ENCODE peak calls at places on chromosomes 2 and 18, in four cellular contexts. J is K562, X is A549, E is HepG2. A is an unnamed sample.

GRCh38 chr2:218897394-218898108 is 16.9 kb downstream of the WNT10A start:
- DNase-seq in X (no peak), E (no peak), J (peak), A (no peak)

GRCh38 chr2:178068823-178069454 is 3.6 kb downstream of the PDE11A start:
- DNase-seq in X (no peak), E (no peak), J (no peak), A (no peak)

GRCh38 chr18:79403723-79404566 is 8.2 kb downstream of the NFATC1 start:
- DNase-seq in X (no peak), J (no peak), E (no peak), A (no peak)

GRCh38 chr2:118202707-118203303 is 114.5 kb downstream of the INSIG2 start:
- DNase-seq in E (peak), J (peak), X (peak), A (no peak)

GRCh38 chr2:67797801-67798535 is 264.8 kb downstream of the C1D start:
- DNase-seq in J (no peak), X (no peak), E (no peak), A (no peak)

GRCh38 chr18:47150824-47151366 is 595 bp upstream of the HDHD2 start:
- DNase-seq in X (no peak), J (peak), E (peak), A (no peak)

GRCh38 chr2:218369374-218369773 is 12.7 kb upstream of the SLC11A1 start:
- DNase-seq in E (no peak), X (no peak), J (no peak), A (no peak)

GRCh38 chr2:151713291-151713903 is 20.9 kb downstream of the NEB start:
- DNase-seq in E (no peak), X (no peak), J (no peak), A (no peak)

GRCh38 chr2:71747573-71747972 is 294.2 kb downstream of the DYSF start:
- DNase-seq in E (no peak), X (no peak), J (no peak), A (no peak)

GRCh38 chr2:64488050-64488974 is 34.4 kb downstream of the LGALSL start:
- DNase-seq in E (peak), X (peak), J (peak), A (peak)

GRCh38 chr18:70420151-70420898 is 131.5 kb downstream of the SOCS6 start:
- DNase-seq in J (no peak), X (no peak), E (peak), A (no peak)

GRCh38 chr2:241412144-241412543 is 56.1 kb downstream of the FARP2 start:
- DNase-seq in E (no peak), J (peak), X (no peak), A (no peak)

GRCh38 chr2:3661149-3661660 is 3.2 kb downstream of the ALLC start:
- DNase-seq in X (no peak), J (no peak), E (no peak), A (no peak)
- H3K4me2 ChIP-seq in X (peak), J (no peak), E (no peak), A (no peak)

GRCh38 chr18:21896732-21897336 is 156.2 kb downstream of the MIB1 start:
- DNase-seq in J (peak), X (no peak), E (no peak), A (no peak)

GRCh38 chr18:21901423-21901822 is 160.8 kb downstream of the MIB1 start:
- DNase-seq in E (no peak), J (no peak), X (no peak), A (no peak)

GRCh38 chr18:21894619-21895367 is 154.2 kb downstream of the MIB1 start:
- DNase-seq in J (no peak), X (no peak), E (no peak), A (no peak)

GRCh38 chr18:21900594-21901352 is 160.2 kb downstream of the MIB1 start:
- DNase-seq in J (no peak), X (no peak), E (peak), A (no peak)

GRCh38 chr18:21897811-21898210 is 157.2 kb downstream of the MIB1 start:
- DNase-seq in X (peak), E (peak), J (peak), A (peak)
- TF ChIP-seq PHF8 in X (no peak), E (no peak), J (no peak), A (no peak)

DNA sequence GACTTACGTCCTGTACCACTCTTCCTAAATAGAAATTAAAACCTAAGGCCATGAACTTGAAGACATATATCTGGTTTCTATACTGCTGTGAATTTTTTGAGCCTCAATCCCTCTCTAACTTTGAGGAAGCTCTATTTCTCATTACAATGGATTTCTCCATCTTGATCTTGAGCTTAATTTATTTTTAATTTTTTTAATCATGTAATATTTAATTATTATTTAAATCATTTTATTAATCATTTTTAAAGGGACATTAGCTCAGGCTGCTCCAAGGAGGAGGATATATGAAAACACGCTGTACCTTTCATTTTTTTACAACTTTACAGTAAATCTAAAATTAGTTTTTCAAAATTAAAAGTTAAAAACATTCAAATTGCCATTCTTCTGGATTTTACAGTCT is 540.5 kb downstream of the SATB2 start:
- DNase-seq in E (no peak), X (no peak), J (no peak), A (no peak)
- H3K4me2 ChIP-seq in E (no peak), X (no peak), J (no peak), A (no peak)

GRCh38 chr2:227888289-227888688 is 16.9 kb downstream of the DAW1 start:
- DNase-seq in J (no peak), E (no peak), X (peak), A (no peak)
- TF ChIP-seq PHF8 in J (no peak), E (no peak), X (no peak), A (no peak)

DNA sequence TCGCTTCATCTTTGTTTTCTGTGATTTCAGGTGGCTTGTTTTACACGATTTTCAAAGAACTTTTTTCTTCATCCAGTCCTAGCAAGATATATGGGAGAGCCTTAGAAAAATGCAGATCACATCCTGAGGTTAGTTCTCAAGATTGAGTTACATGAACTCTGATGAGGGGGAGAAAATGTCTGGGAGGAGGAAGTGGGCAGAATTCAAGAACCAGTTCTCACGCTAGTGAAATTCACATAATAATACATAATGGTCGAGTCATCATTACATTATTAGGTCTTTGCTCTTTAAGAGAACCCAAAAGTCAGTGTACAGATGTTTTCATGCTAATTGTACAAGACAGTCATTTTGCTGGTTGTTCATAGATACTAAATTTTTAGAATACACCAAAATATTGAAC is 7.0 kb downstream of the TIMM21 start:
- DNase-seq in X (no peak), E (no peak), J (no peak), A (no peak)
- H3K4me2 ChIP-seq in X (no peak), E (no peak), J (no peak), A (no peak)

GRCh38 chr2:163878718-163879117 is 142.9 kb upstream of the FIGN start:
- DNase-seq in J (peak), X (no peak), E (peak), A (peak)
- TF ChIP-seq PHF8 in J (no peak), X (no peak), E (no peak), A (no peak)